ENCODE peak calls at places on chromosomes 11 and 22, in six cellular contexts. C is MM.1S; R is CD4-positive, alpha-beta T cell; D is nephron progenitor cell; E is pancreas; O is suprapubic skin. P is an unnamed sample.

GRCh38 chr11:108858624-108859023 is 193.8 kb downstream of the DDX10 start:
- DNase-seq in C (no peak), R (no peak), D (no peak), E (no peak), O (no peak), P (no peak)

GRCh38 chr11:36622431-36623136 is 24.5 kb upstream of the RAG2 start:
- DNase-seq in C (peak), R (no peak), D (no peak), E (no peak), O (no peak), P (peak)

GRCh38 chr22:41048791-41049717 is 43.3 kb upstream of the EP300 start:
- DNase-seq in C (no peak), R (no peak), D (peak), E (peak), O (peak), P (no peak)

GRCh38 chr22:17753401-17753989 is 20.8 kb downstream of the BID start:
- DNase-seq in C (no peak), R (no peak), D (no peak), E (no peak), O (no peak), P (no peak)

GRCh38 chr11:32426819-32427615 is 8.3 kb downstream of the WT1 start:
- DNase-seq in C (no peak), R (no peak), D (peak), E (no peak), O (no peak), P (no peak)

GRCh38 chr11:84413547-84413946 is 1127.4 kb upstream of the CCDC90B start:
- DNase-seq in C (no peak), R (no peak), D (no peak), E (no peak), O (no peak), P (no peak)

GRCh38 chr11:116376547-116376946 is 396.2 kb downstream of the BUD13 start:
- DNase-seq in C (no peak), R (no peak), D (no peak), E (no peak), O (no peak), P (no peak)

GRCh38 chr11:609355-609811 is 6.4 kb downstream of the IRF7 start:
- DNase-seq in C (no peak), R (no peak), D (no peak), E (peak), O (no peak), P (no peak)

GRCh38 chr11:43367382-43368178 is 8.9 kb downstream of the TTC17 start:
- DNase-seq in C (peak), R (no peak), D (no peak), E (no peak), O (no peak), P (peak)

GRCh38 chr11:6608726-6609501 is 3.1 kb downstream of the TAF10 start:
- DNase-seq in C (no peak), R (no peak), D (no peak), E (peak), O (no peak), P (no peak)

GRCh38 chr11:107648247-107648646 is 57.3 kb downstream of the ELMOD1 start:
- DNase-seq in C (no peak), R (no peak), D (peak), E (no peak), O (no peak), P (no peak)

GRCh38 chr11:7418916-7419315 is 66.4 kb upstream of the OLFML1 start:
- DNase-seq in C (no peak), R (no peak), D (no peak), E (no peak), O (no peak), P (no peak)

GRCh38 chr11:72394456-72394855 is 39.9 kb downstream of the CLPB start:
- DNase-seq in C (no peak), R (no peak), D (no peak), E (no peak), O (no peak), P (no peak)

GRCh38 chr11:9616042-9616640 is 42.7 kb downstream of the WEE1 start:
- DNase-seq in C (no peak), R (no peak), D (no peak), E (no peak), O (no peak), P (peak)

GRCh38 chr11:123577081-123577598 is 77.3 kb downstream of the SCN3B start:
- DNase-seq in C (peak), R (peak), D (peak), E (peak), O (no peak), P (peak)

GRCh38 chr11:3949132-3949531 is 93.7 kb downstream of the STIM1 start:
- DNase-seq in C (peak), R (no peak), D (no peak), E (no peak), O (no peak), P (peak)

GRCh38 chr11:77589521-77590193 is at the start of gene AQP11:
- DNase-seq in C (peak), R (peak), D (peak), E (peak), O (peak), P (peak)

GRCh38 chr11:45857834-45858492 is 10.7 kb downstream of the CRY2 start:
- DNase-seq in C (no peak), R (no peak), D (no peak), E (no peak), O (no peak), P (no peak)

GRCh38 chr22:50250555-50251471 is at the start of gene HDAC10:
- DNase-seq in C (peak), R (peak), D (peak), E (no peak), O (no peak), P (peak)

GRCh38 chr11:5508605-5509004 is 1.2 kb downstream of the UBQLN3 start:
- DNase-seq in C (no peak), R (no peak), D (no peak), E (no peak), O (no peak), P (no peak)

GRCh38 chr22:40654522-40655167 is 18.1 kb upstream of the MRTFA start:
- DNase-seq in C (no peak), R (no peak), D (no peak), E (no peak), O (no peak), P (no peak)

GRCh38 chr11:64153831-64154230 is 12.1 kb downstream of the MACROD1 start:
- DNase-seq in C (no peak), R (no peak), D (no peak), E (no peak), O (no peak), P (no peak)
- TF ChIP-seq CTCF in C (no peak), R (no peak), D (no peak), E (no peak), O (no peak), P (no peak)

GRCh38 chr11:61695917-61696316 is 15.7 kb downstream of the DAGLA start:
- DNase-seq in C (no peak), R (peak), D (no peak), E (no peak), O (peak), P (peak)
- TF ChIP-seq CTCF in C (no peak), R (peak), D (no peak), E (no peak), O (no peak), P (no peak)

GRCh38 chr22:48396785-48397530 is 1430.7 kb downstream of the BRD1 start:
- DNase-seq in C (no peak), R (no peak), D (no peak), E (no peak), O (peak), P (no peak)
- TF ChIP-seq CTCF in C (no peak), R (no peak), D (no peak), E (no peak), O (no peak), P (no peak)

DNA sequence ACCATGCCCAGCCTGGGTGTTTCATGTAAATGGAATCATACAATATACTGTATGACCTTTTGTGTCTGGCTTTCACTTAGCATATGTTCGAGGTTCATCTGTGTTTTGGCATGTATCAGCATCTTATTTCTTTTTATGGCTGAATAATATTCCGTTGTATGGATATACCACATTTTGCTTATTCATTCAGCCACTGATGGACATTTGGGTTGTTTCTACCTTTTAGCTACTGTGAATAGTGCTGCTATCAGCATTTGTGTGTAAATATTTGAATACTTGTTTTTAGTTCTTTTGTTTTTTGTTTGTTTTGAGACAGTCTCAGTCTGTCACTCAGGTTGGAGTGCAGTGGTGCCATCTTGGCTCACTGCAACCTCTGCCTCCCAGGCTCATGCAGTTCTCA is 35.7 kb downstream of the KDM2A start:
- DNase-seq in C (no peak), R (no peak), D (no peak), E (no peak), O (no peak), P (no peak)
- TF ChIP-seq CTCF in C (no peak), R (no peak), D (no peak), E (no peak), O (no peak), P (no peak)

GRCh38 chr11:117799634-117800033 is 2.6 kb upstream of the DSCAML1 start:
- DNase-seq in C (no peak), R (no peak), D (no peak), E (no peak), O (no peak), P (no peak)
- TF ChIP-seq CTCF in C (no peak), R (no peak), D (no peak), E (no peak), O (no peak), P (no peak)

GRCh38 chr22:21991309-21991596 is 8.7 kb upstream of the TOP3B start:
- DNase-seq in C (no peak), R (no peak), D (no peak), E (no peak), O (no peak), P (no peak)
- TF ChIP-seq CTCF in C (no peak), R (no peak), D (no peak), E (no peak), O (no peak), P (no peak)

DNA sequence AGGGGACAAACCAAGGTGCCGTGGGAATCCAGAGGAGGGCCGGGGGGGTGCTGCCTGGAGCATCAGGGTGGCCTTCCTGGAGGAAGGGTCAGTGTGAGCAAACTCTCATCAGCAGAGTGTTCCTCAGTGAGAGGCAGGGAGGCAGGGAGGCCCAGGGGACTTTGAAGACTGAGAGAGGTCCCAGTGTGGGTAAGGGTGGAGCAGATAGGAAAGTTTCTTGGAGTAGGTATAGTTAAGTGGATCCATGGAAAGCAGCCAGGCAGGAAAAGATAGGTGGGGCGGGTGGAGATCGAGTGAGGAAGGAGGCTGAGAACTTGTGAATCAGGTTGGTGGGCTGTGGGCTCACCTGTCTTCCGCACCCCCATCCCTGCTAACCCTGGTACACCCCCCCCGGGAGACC is 9.3 kb downstream of the UPK3A start:
- DNase-seq in C (no peak), R (no peak), D (no peak), E (no peak), O (no peak), P (no peak)
- TF ChIP-seq CTCF in C (no peak), R (no peak), D (no peak), E (no peak), O (no peak), P (no peak)

GRCh38 chr11:120335928-120336640 is at the start of gene ARHGEF12:
- DNase-seq in C (peak), R (peak), D (peak), E (peak), O (peak), P (peak)
- TF ChIP-seq CTCF in C (peak), R (no peak), D (no peak), E (no peak), O (no peak), P (peak)

GRCh38 chr11:17505146-17505545 is 28.5 kb upstream of the ABCC8 start:
- DNase-seq in C (no peak), R (no peak), D (no peak), E (no peak), O (no peak), P (no peak)
- TF ChIP-seq CTCF in C (no peak), R (no peak), D (no peak), E (no peak), O (no peak), P (no peak)

GRCh38 chr11:65773784-65774411 is 6.9 kb downstream of the AP5B1 start:
- DNase-seq in C (no peak), R (no peak), D (no peak), E (no peak), O (peak), P (no peak)
- TF ChIP-seq CTCF in C (peak), R (no peak), D (no peak), E (no peak), O (no peak), P (no peak)